ENCODE peak calls at places on chromosomes 11 and 22, in four cellular contexts. One of them, this sample, is unnamed.

GRCh38 chr11:32435511-32435946 is at the start of gene WT1:
- DNase-seq in CD4-positive, alpha-beta T cell: no peak
- DNase-seq in GM23338: peak
- DNase-seq in neural crest cell: peak
- DNase-seq in this sample: peak

GRCh38 chr11:100890779-100891178 is 203.7 kb downstream of the ARHGAP42 start:
- DNase-seq in GM23338: no peak
- DNase-seq in CD4-positive, alpha-beta T cell: no peak
- DNase-seq in neural crest cell: no peak
- DNase-seq in this sample: no peak

GRCh38 chr22:48843640-48844039 is 984.0 kb downstream of the BRD1 start:
- DNase-seq in CD4-positive, alpha-beta T cell: no peak
- DNase-seq in GM23338: no peak
- DNase-seq in neural crest cell: no peak
- DNase-seq in this sample: no peak

GRCh38 chr22:19691721-19692341 is 22.5 kb upstream of the SEPTIN5 start:
- DNase-seq in GM23338: peak
- DNase-seq in neural crest cell: no peak
- DNase-seq in CD4-positive, alpha-beta T cell: no peak
- DNase-seq in this sample: no peak

GRCh38 chr11:765025-765801 is 12.1 kb downstream of the GATD1 start:
- DNase-seq in neural crest cell: peak
- DNase-seq in CD4-positive, alpha-beta T cell: peak
- DNase-seq in GM23338: peak
- DNase-seq in this sample: peak

GRCh38 chr22:20403779-20404140 is 9.8 kb downstream of the ZNF74 start:
- DNase-seq in GM23338: no peak
- DNase-seq in CD4-positive, alpha-beta T cell: no peak
- DNase-seq in neural crest cell: no peak
- DNase-seq in this sample: no peak

GRCh38 chr11:57634311-57634710 is 15.4 kb downstream of the YPEL4 start:
- DNase-seq in CD4-positive, alpha-beta T cell: no peak
- DNase-seq in neural crest cell: no peak
- DNase-seq in GM23338: no peak
- DNase-seq in this sample: no peak

GRCh38 chr11:102268083-102268984 is 49.0 kb upstream of the BIRC3 start:
- DNase-seq in neural crest cell: peak
- DNase-seq in CD4-positive, alpha-beta T cell: peak
- DNase-seq in GM23338: peak
- DNase-seq in this sample: peak

GRCh38 chr11:78809931-78810481 is 235.3 kb upstream of the NARS2 start:
- DNase-seq in CD4-positive, alpha-beta T cell: no peak
- DNase-seq in neural crest cell: no peak
- DNase-seq in GM23338: no peak
- DNase-seq in this sample: no peak

GRCh38 chr11:94664336-94664735 is 97.2 kb downstream of the PIWIL4 start:
- DNase-seq in GM23338: no peak
- DNase-seq in CD4-positive, alpha-beta T cell: no peak
- DNase-seq in neural crest cell: no peak
- DNase-seq in this sample: no peak

GRCh38 chr11:74208507-74208906 is 37.4 kb downstream of the PPME1 start:
- DNase-seq in CD4-positive, alpha-beta T cell: no peak
- DNase-seq in neural crest cell: no peak
- DNase-seq in GM23338: no peak
- DNase-seq in this sample: no peak

GRCh38 chr11:74206746-74207145 is 35.7 kb downstream of the PPME1 start:
- DNase-seq in CD4-positive, alpha-beta T cell: no peak
- DNase-seq in neural crest cell: no peak
- DNase-seq in GM23338: no peak
- DNase-seq in this sample: no peak

DNA sequence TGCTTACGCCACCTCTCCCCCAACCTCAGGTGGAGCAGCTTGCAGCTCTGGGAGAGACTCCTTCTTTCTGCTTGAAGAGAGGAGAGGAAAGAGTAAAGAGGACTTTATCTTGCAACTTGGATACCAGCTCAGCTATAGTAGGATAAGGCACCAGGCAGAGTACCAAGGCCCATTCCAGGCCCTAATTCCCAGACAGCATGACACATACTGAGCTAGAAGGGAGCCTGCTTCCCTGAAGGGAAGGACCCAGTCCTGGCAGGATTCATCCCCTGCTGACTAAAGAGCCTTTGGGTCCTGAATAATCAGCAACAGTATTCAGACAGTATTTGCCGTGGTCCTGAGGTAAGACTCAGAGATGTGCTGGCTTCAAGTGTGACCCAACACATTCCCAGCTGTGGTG is 41.4 kb downstream of the PPME1 start:
- DNase-seq in neural crest cell: no peak
- DNase-seq in GM23338: peak
- DNase-seq in CD4-positive, alpha-beta T cell: no peak
- DNase-seq in this sample: no peak
- TF ChIP-seq CTCF in neural crest cell: no peak
- TF ChIP-seq CTCF in GM23338: no peak
- TF ChIP-seq CTCF in CD4-positive, alpha-beta T cell: no peak
- TF ChIP-seq CTCF in this sample: no peak

GRCh38 chr11:8747173-8747572 is 64.6 kb downstream of the RPL27A start:
- DNase-seq in CD4-positive, alpha-beta T cell: no peak
- DNase-seq in GM23338: no peak
- DNase-seq in neural crest cell: no peak
- DNase-seq in this sample: no peak
- TF ChIP-seq CTCF in CD4-positive, alpha-beta T cell: no peak
- TF ChIP-seq CTCF in GM23338: no peak
- TF ChIP-seq CTCF in neural crest cell: no peak
- TF ChIP-seq CTCF in this sample: no peak

DNA sequence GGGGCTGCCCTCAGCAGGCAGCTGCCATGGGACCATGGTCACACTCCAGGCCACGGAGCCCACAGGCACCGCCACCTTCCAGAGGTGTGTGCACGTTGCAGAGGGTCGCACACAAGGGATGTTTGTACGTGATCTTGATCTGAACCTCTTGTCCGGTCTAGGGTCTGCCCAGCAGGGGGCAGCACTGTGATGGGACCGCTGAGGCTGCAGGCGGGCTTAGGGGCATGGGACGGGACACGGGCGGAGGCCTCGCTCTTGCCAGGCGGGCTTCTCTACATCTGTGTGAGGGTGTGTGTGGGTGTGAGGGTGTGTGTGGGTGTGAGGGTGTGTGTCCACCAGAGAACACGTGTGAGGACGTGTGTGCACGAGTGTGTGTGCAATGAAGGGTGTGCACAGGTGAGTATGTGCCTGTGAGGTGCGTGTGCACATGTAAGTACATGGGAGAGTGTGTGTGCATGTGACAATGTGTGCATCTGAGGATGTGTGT is 52.4 kb downstream of the CACNA1I start:
- DNase-seq in CD4-positive, alpha-beta T cell: peak
- DNase-seq in neural crest cell: peak
- DNase-seq in GM23338: peak
- DNase-seq in this sample: peak
- TF ChIP-seq CTCF in CD4-positive, alpha-beta T cell: peak
- TF ChIP-seq CTCF in neural crest cell: peak
- TF ChIP-seq CTCF in GM23338: peak
- TF ChIP-seq CTCF in this sample: peak

GRCh38 chr22:36351921-36352774 is 35.6 kb downstream of the MYH9 start:
- DNase-seq in GM23338: no peak
- DNase-seq in neural crest cell: no peak
- DNase-seq in CD4-positive, alpha-beta T cell: no peak
- DNase-seq in this sample: no peak

GRCh38 chr22:36352775-36353507 is 34.8 kb downstream of the MYH9 start:
- DNase-seq in GM23338: peak
- DNase-seq in neural crest cell: no peak
- DNase-seq in CD4-positive, alpha-beta T cell: peak
- DNase-seq in this sample: no peak

GRCh38 chr22:36348760-36349159 is 39.0 kb downstream of the MYH9 start:
- DNase-seq in CD4-positive, alpha-beta T cell: no peak
- DNase-seq in neural crest cell: no peak
- DNase-seq in GM23338: no peak
- DNase-seq in this sample: no peak

GRCh38 chr22:36349726-36350125 is 38.0 kb downstream of the MYH9 start:
- DNase-seq in GM23338: no peak
- DNase-seq in neural crest cell: no peak
- DNase-seq in CD4-positive, alpha-beta T cell: no peak
- DNase-seq in this sample: no peak

GRCh38 chr22:36350751-36351594 is 36.8 kb downstream of the MYH9 start:
- DNase-seq in neural crest cell: no peak
- DNase-seq in GM23338: no peak
- DNase-seq in CD4-positive, alpha-beta T cell: no peak
- DNase-seq in this sample: no peak
- TF ChIP-seq CTCF in neural crest cell: peak
- TF ChIP-seq CTCF in GM23338: no peak
- TF ChIP-seq CTCF in CD4-positive, alpha-beta T cell: no peak
- TF ChIP-seq CTCF in this sample: no peak

DNA sequence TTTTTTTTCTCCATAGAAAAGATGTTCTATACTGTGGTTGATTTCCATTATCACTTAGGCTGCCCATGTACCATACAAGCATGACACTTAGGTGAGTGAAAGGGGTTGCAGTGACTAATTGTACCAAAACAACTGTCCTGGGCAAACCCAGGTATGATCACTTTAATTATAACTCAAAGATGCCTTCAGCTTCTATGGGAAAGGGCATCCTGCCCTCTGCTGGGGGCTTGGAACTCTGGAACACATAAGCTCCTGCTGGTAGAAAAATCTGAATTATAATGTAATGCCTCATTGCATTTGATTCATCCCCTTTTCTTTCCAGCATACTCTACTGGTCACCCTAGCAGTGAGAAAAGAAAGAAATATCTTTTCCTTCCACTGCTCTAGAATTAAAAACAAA is 206.3 kb downstream of the DDX10 start:
- DNase-seq in CD4-positive, alpha-beta T cell: no peak
- DNase-seq in neural crest cell: no peak
- DNase-seq in GM23338: peak
- DNase-seq in this sample: peak
- TF ChIP-seq CTCF in CD4-positive, alpha-beta T cell: peak
- TF ChIP-seq CTCF in neural crest cell: peak
- TF ChIP-seq CTCF in GM23338: peak
- TF ChIP-seq CTCF in this sample: peak

GRCh38 chr22:45912910-45913309 is 64.1 kb downstream of the WNT7B start:
- DNase-seq in GM23338: no peak
- DNase-seq in CD4-positive, alpha-beta T cell: no peak
- DNase-seq in neural crest cell: no peak
- DNase-seq in this sample: no peak

GRCh38 chr22:45914309-45914708 is 62.7 kb downstream of the WNT7B start:
- DNase-seq in neural crest cell: no peak
- DNase-seq in GM23338: no peak
- DNase-seq in CD4-positive, alpha-beta T cell: no peak
- DNase-seq in this sample: no peak

GRCh38 chr22:45910928-45911467 is 66.0 kb downstream of the WNT7B start:
- DNase-seq in neural crest cell: no peak
- DNase-seq in CD4-positive, alpha-beta T cell: no peak
- DNase-seq in GM23338: no peak
- DNase-seq in this sample: no peak

GRCh38 chr22:45908961-45909360 is 68.0 kb downstream of the WNT7B start:
- DNase-seq in neural crest cell: no peak
- DNase-seq in CD4-positive, alpha-beta T cell: no peak
- DNase-seq in GM23338: no peak
- DNase-seq in this sample: no peak

DNA sequence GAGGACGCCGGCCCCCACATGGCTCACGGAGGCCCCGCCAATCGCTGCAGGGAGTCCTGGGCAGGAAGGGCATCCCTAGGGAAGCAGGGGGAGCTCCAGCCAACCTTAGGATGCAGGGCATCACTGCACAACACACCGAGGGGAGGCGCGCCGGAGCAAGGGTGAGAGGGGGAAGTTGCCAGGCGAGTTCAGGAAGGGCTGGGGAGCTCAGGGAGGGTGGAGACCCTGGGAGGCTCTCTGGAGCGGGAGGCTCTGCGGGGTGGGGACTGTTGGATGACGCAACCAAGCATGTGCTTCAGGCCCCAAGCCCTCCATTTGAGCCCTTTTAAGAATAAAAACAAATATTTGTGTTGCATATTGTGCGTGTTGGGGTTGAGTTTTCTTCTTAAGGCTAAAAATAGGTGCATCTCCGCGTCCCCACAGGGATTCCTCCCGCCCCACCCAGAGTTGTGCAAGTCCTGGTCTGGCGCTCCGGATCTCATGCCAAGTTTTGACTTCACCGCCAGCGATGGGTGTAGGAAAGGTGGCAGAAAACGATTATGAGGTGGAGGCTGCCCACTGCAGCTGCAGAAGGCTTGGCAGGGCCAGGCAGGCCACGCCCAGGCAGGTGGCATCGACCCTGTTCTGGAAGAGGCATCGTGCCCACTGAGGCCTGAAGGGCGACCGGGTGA is 65.2 kb downstream of the WNT7B start:
- DNase-seq in GM23338: no peak
- DNase-seq in CD4-positive, alpha-beta T cell: no peak
- DNase-seq in neural crest cell: no peak
- DNase-seq in this sample: no peak
- TF ChIP-seq CTCF in GM23338: no peak
- TF ChIP-seq CTCF in CD4-positive, alpha-beta T cell: no peak
- TF ChIP-seq CTCF in neural crest cell: no peak
- TF ChIP-seq CTCF in this sample: no peak